ENCODE peak calls at places on chromosome 6, in four cellular contexts. N is left colon, Q is ovary, S is erythroblast. D is an unnamed sample.

GRCh38 chr6:90467546-90467945 is 119.3 kb downstream of the MAP3K7 start:
- DNase-seq in N (no peak), Q (no peak), S (no peak), D (no peak)

GRCh38 chr6:139965393-139965792 is 590.9 kb upstream of the CITED2 start:
- DNase-seq in N (no peak), Q (no peak), S (no peak), D (no peak)

GRCh38 chr6:4322134-4322845 is 186.9 kb upstream of the ECI2 start:
- DNase-seq in N (no peak), Q (no peak), S (no peak), D (no peak)

GRCh38 chr6:11120273-11121005 is 8.9 kb upstream of the ERVFRD-1 start:
- DNase-seq in N (no peak), Q (no peak), S (peak; percentile 33), D (no peak)

GRCh38 chr6:158233214-158233795 is 65.2 kb downstream of the GTF2H5 start:
- DNase-seq in N (no peak), Q (no peak), S (no peak), D (no peak)

GRCh38 chr6:13830803-13831202 is 16.4 kb upstream of the MCUR1 start:
- DNase-seq in N (no peak), Q (no peak), S (no peak), D (no peak)

GRCh38 chr6:106223300-106223930 is 102.1 kb downstream of the ATG5 start:
- DNase-seq in N (peak; percentile 47), Q (peak; percentile 63), S (peak; percentile 88), D (peak; percentile 43)

GRCh38 chr6:125658759-125659431 is 90.5 kb upstream of the HEY2 start:
- DNase-seq in N (no peak), Q (no peak), S (no peak), D (no peak)

GRCh38 chr6:3289664-3290055 is 30.9 kb downstream of the PSMG4 start:
- DNase-seq in N (peak; percentile 21), Q (no peak), S (no peak), D (no peak)

GRCh38 chr6:6821639-6822261 is 233.2 kb downstream of the LY86 start:
- DNase-seq in N (no peak), Q (no peak), S (no peak), D (no peak)

GRCh38 chr6:47651505-47651944 is 46.9 kb upstream of the ADGRF4 start:
- DNase-seq in N (no peak), Q (no peak), S (no peak), D (no peak)

GRCh38 chr6:167079853-167080297 is 43.0 kb upstream of the CCR6 start:
- DNase-seq in N (peak; percentile 38), Q (no peak), S (no peak), D (no peak)

GRCh38 chr6:70839286-70840266 is 117.3 kb downstream of the B3GAT2 start:
- DNase-seq in N (no peak), Q (no peak), S (peak; percentile 42), D (no peak)

GRCh38 chr6:165659945-165660862 is 2.8 kb downstream of the PDE10A start:
- DNase-seq in N (no peak), Q (peak; percentile 29), S (no peak), D (no peak)

GRCh38 chr6:39665871-39666270 is 59.3 kb downstream of the KIF6 start:
- DNase-seq in N (no peak), Q (no peak), S (no peak), D (no peak)

GRCh38 chr6:147567141-147567805 is 58.8 kb downstream of the SAMD5 start:
- DNase-seq in N (no peak), Q (no peak), S (no peak), D (no peak)

GRCh38 chr6:170037541-170038250 is 253.2 kb downstream of the DLL1 start:
- DNase-seq in N (peak; percentile 32), Q (no peak), S (no peak), D (no peak)

GRCh38 chr6:112252571-112253504 is 1.5 kb downstream of the LAMA4 start:
- DNase-seq in N (no peak), Q (no peak), S (no peak), D (no peak)

GRCh38 chr6:88855521-88856152 is 107.8 kb downstream of the RNGTT start:
- DNase-seq in N (no peak), Q (no peak), S (no peak), D (no peak)

D was measured in left cardiac atrium.